ENCODE peak calls at places on chromosomes 1 and 21, in eight cellular contexts. X is HCT116, D is thoracic aorta, Q is foreskin keratinocyte, U is fibroblast of lung, P is mucosa of descending colon, E is IMR-90, O is SJSA1. H is an unnamed sample.

GRCh38 chr1:160097911-160098851 is at the start of gene IGSF8:
- DNase-seq in Q (peak; percentile 29), X (peak; percentile 64), O (peak; percentile 25), E (peak; percentile 69), P (peak; percentile 96), D (peak; percentile 73), U (peak; percentile 80), H (peak; percentile 90)

GRCh38 chr1:59601032-59601431 is 213.7 kb upstream of the HOOK1 start:
- DNase-seq in P (no peak), U (no peak), D (peak; percentile 15), Q (no peak), O (peak; percentile 93), X (no peak), E (no peak), H (no peak)

GRCh38 chr1:10530281-10530740 is 55.6 kb downstream of the PEX14 start:
- DNase-seq in P (no peak), X (no peak), D (no peak), U (peak; percentile 73), O (peak; percentile 76), Q (no peak), E (peak; percentile 79), H (no peak)

GRCh38 chr1:7613106-7613850 is 157.8 kb upstream of the VAMP3 start:
- DNase-seq in X (no peak), D (no peak), P (no peak), E (no peak), Q (no peak), O (no peak), U (no peak), H (no peak)

GRCh38 chr1:235597867-235598553 is 51.6 kb downstream of the GNG4 start:
- DNase-seq in E (peak; percentile 62), D (no peak), Q (peak; percentile 15), U (peak; percentile 57), P (no peak), O (peak; percentile 36), X (peak; percentile 52), H (no peak)

GRCh38 chr1:63322944-63323865 is 838 bp downstream of the FOXD3 start:
- DNase-seq in O (peak; percentile 19), U (peak; percentile 9), X (no peak), P (peak; percentile 59), E (no peak), D (no peak), Q (no peak), H (peak; percentile 65)

GRCh38 chr1:80375662-80376061 is 1369.1 kb upstream of the ADGRL4 start:
- DNase-seq in O (peak; percentile 71), P (no peak), U (peak; percentile 75), X (no peak), Q (peak; percentile 90), D (no peak), E (peak; percentile 89), H (no peak)

GRCh38 chr1:217586586-217586985 is 44.3 kb downstream of the GPATCH2 start:
- DNase-seq in U (peak; percentile 35), Q (no peak), O (peak; percentile 55), D (no peak), P (no peak), E (peak; percentile 41), X (no peak), H (no peak)

GRCh38 chr21:16239659-16240265 is 510.0 kb downstream of the USP25 start:
- DNase-seq in P (no peak), E (no peak), O (no peak), Q (no peak), U (no peak), X (no peak), D (no peak), H (no peak)

GRCh38 chr1:94326329-94326728 is 88.9 kb upstream of the ARHGAP29 start:
- DNase-seq in O (no peak), X (no peak), E (peak; percentile 15), Q (no peak), P (no peak), U (no peak), D (no peak), H (no peak)

GRCh38 chr1:153886127-153886526 is 36.6 kb downstream of the GATAD2B start:
- DNase-seq in P (no peak), E (no peak), U (no peak), Q (no peak), X (no peak), O (no peak), D (no peak), H (no peak)

GRCh38 chr1:55466343-55466742 is 251.2 kb upstream of the USP24 start:
- DNase-seq in Q (no peak), U (peak; percentile 51), X (no peak), O (no peak), P (no peak), E (no peak), D (no peak), H (no peak)

GRCh38 chr1:212271823-212272498 is 13.2 kb upstream of the PPP2R5A start:
- DNase-seq in P (no peak), O (no peak), Q (no peak), X (no peak), D (no peak), E (no peak), U (no peak), H (no peak)

GRCh38 chr1:174800221-174800791 is 199.4 kb upstream of the CACYBP start:
- DNase-seq in D (no peak), X (no peak), U (no peak), P (no peak), O (peak; percentile 55), Q (no peak), E (peak; percentile 3), H (peak; percentile 16)

GRCh38 chr1:6052543-6053205 is 7.0 kb downstream of the KCNAB2 start:
- DNase-seq in X (no peak), E (peak; percentile 68), U (peak; percentile 75), D (no peak), P (no peak), Q (no peak), O (peak; percentile 48), H (no peak)

GRCh38 chr21:31975491-31975890 is 102.7 kb downstream of the HUNK start:
- DNase-seq in O (no peak), X (no peak), P (no peak), D (no peak), E (no peak), Q (no peak), U (no peak), H (no peak)

GRCh38 chr21:45592208-45592619 is 50.0 kb upstream of the SLC19A1 start:
- DNase-seq in U (no peak), O (no peak), D (no peak), X (no peak), E (no peak), P (no peak), Q (no peak), H (peak; percentile 53)

GRCh38 chr1:101653482-101653946 is 343.2 kb downstream of the OLFM3 start:
- DNase-seq in D (no peak), P (no peak), U (peak; percentile 31), Q (peak; percentile 14), O (no peak), E (peak; percentile 1), X (peak; percentile 18), H (no peak)

GRCh38 chr1:7250176-7250575 is 464.9 kb downstream of the CAMTA1 start:
- DNase-seq in P (no peak), X (no peak), D (no peak), O (no peak), E (no peak), U (no peak), Q (no peak), H (no peak)

GRCh38 chr21:37566790-37567725 is 200.5 kb downstream of the DYRK1A start:
- DNase-seq in U (no peak), D (no peak), P (no peak), X (no peak), E (no peak), O (no peak), Q (no peak), H (no peak)

GRCh38 chr1:12549106-12549459 is 68.9 kb downstream of the DHRS3 start:
- DNase-seq in Q (no peak), U (peak; percentile 22), P (peak; percentile 65), E (no peak), O (no peak), D (no peak), X (no peak), H (no peak)

GRCh38 chr1:30126839-30127238 is 596.5 kb downstream of the MATN1 start:
- DNase-seq in Q (no peak), E (no peak), O (no peak), X (no peak), U (no peak), D (no peak), P (no peak), H (no peak)

GRCh38 chr21:45979141-45979631 is 2.4 kb upstream of the COL6A1 start:
- DNase-seq in P (peak; percentile 51), X (no peak), O (no peak), E (no peak), U (no peak), D (no peak), Q (no peak), H (no peak)

GRCh38 chr1:76279387-76279748 is 204.8 kb downstream of the ST6GALNAC3 start:
- DNase-seq in Q (no peak), O (no peak), D (no peak), U (no peak), X (no peak), E (no peak), P (no peak), H (no peak)

GRCh38 chr21:25458484-25458883 is 148.8 kb downstream of the MRPL39 start:
- DNase-seq in E (no peak), Q (no peak), X (no peak), D (no peak), P (no peak), O (no peak), U (no peak), H (no peak)
- H3K4me1 ChIP-seq in E (no peaks in the 10 kb centered on the region), Q (peaks cover 4% of the 10 kb centered on the region), X (no peaks in the 10 kb centered on the region), D (peaks cover 15% of the 10 kb centered on the region), P (no peaks in the 10 kb centered on the region), O (no peaks in the 10 kb centered on the region), U (no peaks in the 10 kb centered on the region), H (peaks cover 25% of the 10 kb centered on the region)

GRCh38 chr1:19437911-19438310 is 47.4 kb downstream of the CAPZB start:
- DNase-seq in E (peak; percentile 48), O (no peak), X (no peak), P (peak; percentile 64), Q (no peak), U (peak; percentile 86), D (peak; percentile 64), H (no peak)
- H3K4me1 ChIP-seq in E (peaks cover 58% of the 10 kb centered on the region), O (peaks cover 46% of the 10 kb centered on the region), X (peaks cover 36% of the 10 kb centered on the region), P (peaks cover 60% of the 10 kb centered on the region), Q (peaks cover 38% of the 10 kb centered on the region), U (peaks cover 78% of the 10 kb centered on the region), D (peaks cover 100% of the 10 kb centered on the region), H (peaks cover 62% of the 10 kb centered on the region)

GRCh38 chr1:43432907-43433306 is 20.8 kb downstream of the HYI start:
- DNase-seq in X (no peak), D (no peak), E (no peak), P (no peak), O (no peak), U (no peak), Q (no peak), H (no peak)
- H3K4me1 ChIP-seq in X (no peaks in the 10 kb centered on the region), D (peaks cover 9% of the 10 kb centered on the region), E (peaks cover 2% of the 10 kb centered on the region), P (no peaks in the 10 kb centered on the region), O (no peaks in the 10 kb centered on the region), U (peaks cover 11% of the 10 kb centered on the region), Q (no peaks in the 10 kb centered on the region), H (no peaks in the 10 kb centered on the region)

DNA sequence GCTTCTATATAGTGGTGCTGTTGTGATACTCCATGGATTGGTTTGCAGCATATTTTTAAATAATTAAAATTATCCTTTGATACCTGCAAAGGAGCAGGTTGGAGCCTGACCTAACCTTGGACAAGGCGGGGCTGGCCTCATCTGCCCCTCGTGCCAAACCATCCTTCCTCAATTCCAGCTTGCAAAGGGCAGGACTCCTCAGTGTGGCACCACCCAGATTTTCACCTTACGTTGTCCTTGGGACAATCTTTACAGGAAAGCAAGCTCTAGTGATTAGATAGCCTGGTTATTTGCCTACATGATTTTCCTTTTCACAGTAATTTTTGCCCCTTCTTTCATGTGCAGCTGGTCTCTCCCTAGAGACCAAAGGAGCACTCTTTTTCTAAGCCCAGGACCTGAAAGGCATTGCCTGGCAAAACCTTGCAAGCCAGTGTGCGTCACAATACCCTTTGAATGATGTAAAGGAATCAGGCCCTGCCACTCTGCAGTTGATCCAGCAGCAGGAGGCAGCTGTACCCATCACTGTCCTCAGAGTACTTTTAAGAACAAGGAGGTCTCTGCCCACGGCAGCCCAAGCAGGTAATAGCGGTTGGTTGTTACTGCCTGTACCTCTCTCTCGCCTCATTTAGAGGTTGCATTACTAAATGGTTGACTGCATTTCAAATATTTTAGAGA is 99.4 kb downstream of the ADSS2 start:
- DNase-seq in D (no peak), U (no peak), X (no peak), P (no peak), E (no peak), O (no peak), Q (no peak), H (no peak)
- H3K4me1 ChIP-seq in D (no peaks in the 10 kb centered on the region), U (peaks cover 19% of the 10 kb centered on the region), X (peaks cover 23% of the 10 kb centered on the region), P (peaks cover 42% of the 10 kb centered on the region), E (peaks cover 21% of the 10 kb centered on the region), O (peaks cover 32% of the 10 kb centered on the region), Q (peaks cover 18% of the 10 kb centered on the region), H (no peaks in the 10 kb centered on the region)